ENCODE peak calls at places on chromosomes 2 and 18, in nine cellular contexts. J is heart left ventricle, D is tibial nerve, N is K562, H is body of pancreas, S is IMR-90, U is vagina, Z is stomach, O is A549. Q is an unnamed sample. For H3K4me1, the result is how much of the 10 kb centered on the place peaks cover.

GRCh38 chr2:207854484-207855386 is 85.0 kb upstream of the FZD5 start:
- DNase-seq in J (no peak), D (no peak), N (no peak), H (no peak), S (peak), U (no peak), Z (no peak), O (no peak), Q (no peak)

GRCh38 chr2:196660264-196660663 is 20.7 kb downstream of the CCDC150 start:
- DNase-seq in J (no peak), D (no peak), N (no peak), H (no peak), S (peak), U (no peak), Z (no peak), O (no peak), Q (no peak)

GRCh38 chr2:191050640-191050987 is 36.6 kb upstream of the STAT1 start:
- DNase-seq in J (no peak), D (no peak), N (no peak), H (no peak), S (peak), U (no peak), Z (no peak), O (peak), Q (no peak)

GRCh38 chr2:236712304-236712703 is 142.7 kb downstream of the ACKR3 start:
- DNase-seq in J (no peak), D (no peak), N (no peak), H (no peak), S (peak), U (no peak), Z (no peak), O (no peak), Q (no peak)

GRCh38 chr18:43393174-43393573 is 115.9 kb upstream of the SYT4 start:
- DNase-seq in J (no peak), D (no peak), N (no peak), H (no peak), S (no peak), U (no peak), Z (no peak), O (no peak), Q (no peak)

GRCh38 chr18:70956554-70956953 is 667.7 kb downstream of the SOCS6 start:
- DNase-seq in J (no peak), D (no peak), N (no peak), H (no peak), S (no peak), U (no peak), Z (no peak), O (no peak), Q (no peak)

GRCh38 chr2:136104977-136105376 is 13.0 kb downstream of the CXCR4 start:
- DNase-seq in J (no peak), D (no peak), N (no peak), H (no peak), S (no peak), U (no peak), Z (no peak), O (no peak), Q (no peak)

GRCh38 chr2:207239754-207240494 is 74.2 kb upstream of the KLF7 start:
- DNase-seq in J (no peak), D (no peak), N (no peak), H (no peak), S (peak), U (no peak), Z (no peak), O (no peak), Q (no peak)

GRCh38 chr18:449374-449773 is 51.1 kb downstream of the COLEC12 start:
- DNase-seq in J (no peak), D (no peak), N (no peak), H (peak), S (no peak), U (no peak), Z (peak), O (no peak), Q (no peak)

GRCh38 chr18:79506191-79507075 is 110.7 kb downstream of the NFATC1 start:
- DNase-seq in J (peak), D (peak), N (no peak), H (peak), S (no peak), U (no peak), Z (no peak), O (no peak), Q (peak)

GRCh38 chr2:40844353-40845277 is 392.7 kb upstream of the SLC8A1 start:
- DNase-seq in J (no peak), D (no peak), N (no peak), H (peak), S (no peak), U (no peak), Z (no peak), O (no peak), Q (no peak)

GRCh38 chr2:15010346-15010745 is 377.8 kb downstream of the LRATD1 start:
- DNase-seq in J (no peak), D (no peak), N (no peak), H (no peak), S (no peak), U (no peak), Z (no peak), O (no peak), Q (no peak)

GRCh38 chr2:181465686-181466375 is 8.6 kb downstream of the ITGA4 start:
- DNase-seq in J (no peak), D (no peak), N (no peak), H (no peak), S (peak), U (no peak), Z (no peak), O (no peak), Q (no peak)

GRCh38 chr18:28735731-28736130 is 558.8 kb upstream of the CDH2 start:
- DNase-seq in J (no peak), D (no peak), N (no peak), H (no peak), S (peak), U (no peak), Z (no peak), O (no peak), Q (no peak)

GRCh38 chr2:66436546-66436945 is 1.6 kb downstream of the MEIS1 start:
- DNase-seq in J (no peak), D (no peak), N (no peak), H (no peak), S (no peak), U (no peak), Z (no peak), O (no peak), Q (no peak)

GRCh38 chr18:9825571-9826073 is 60.2 kb upstream of the TXNDC2 start:
- DNase-seq in J (no peak), D (no peak), N (no peak), H (no peak), S (peak), U (no peak), Z (no peak), O (peak), Q (no peak)

GRCh38 chr2:182866095-182866460 is 359 bp downstream of the FRZB start:
- DNase-seq in J (no peak), D (peak), N (no peak), H (peak), S (no peak), U (no peak), Z (no peak), O (no peak), Q (no peak)

GRCh38 chr2:15670469-15670868 is 78.8 kb downstream of the DDX1 start:
- DNase-seq in J (no peak), D (no peak), N (no peak), H (no peak), S (no peak), U (no peak), Z (no peak), O (no peak), Q (no peak)

GRCh38 chr18:36183987-36184386 is 3.3 kb upstream of the MOCOS start:
- DNase-seq in J (no peak), D (no peak), N (no peak), H (no peak), S (no peak), U (no peak), Z (no peak), O (no peak), Q (no peak)

GRCh38 chr2:210663574-210663973 is 107.2 kb downstream of the CPS1 start:
- DNase-seq in J (no peak), D (no peak), N (peak), H (peak), S (peak), U (no peak), Z (no peak), O (no peak), Q (no peak)

GRCh38 chr18:9719421-9719981 is 11.4 kb downstream of the RAB31 start:
- DNase-seq in J (no peak), D (no peak), N (no peak), H (no peak), S (peak), U (no peak), Z (no peak), O (peak), Q (peak)

GRCh38 chr2:53859354-53860159 is at the start of gene GPR75:
- DNase-seq in J (peak), D (no peak), N (no peak), H (peak), S (peak), U (no peak), Z (peak), O (no peak), Q (peak)

GRCh38 chr2:225275443-225275842 is 124.1 kb upstream of the NYAP2 start:
- DNase-seq in J (no peak), D (no peak), N (no peak), H (no peak), S (no peak), U (no peak), Z (no peak), O (no peak), Q (no peak)

GRCh38 chr18:3466051-3466450 is 16.1 kb downstream of the TGIF1 start:
- DNase-seq in J (peak), D (no peak), N (no peak), H (no peak), S (peak), U (no peak), Z (no peak), O (no peak), Q (no peak)

GRCh38 chr2:218402491-218402901 is 2.8 kb downstream of the CTDSP1 start:
- DNase-seq in J (no peak), D (no peak), N (no peak), H (no peak), S (no peak), U (no peak), Z (no peak), O (no peak), Q (peak)

GRCh38 chr2:233108611-233109490 is 48.7 kb downstream of the INPP5D start:
- DNase-seq in J (no peak), D (no peak), N (no peak), H (no peak), S (no peak), U (no peak), Z (no peak), O (no peak), Q (no peak)

GRCh38 chr2:172307800-172308199 is 119.6 kb upstream of the ITGA6 start:
- DNase-seq in J (peak), D (no peak), N (no peak), H (peak), S (no peak), U (no peak), Z (peak), O (no peak), Q (no peak)

GRCh38 chr18:46946656-46947282 is 29.4 kb downstream of the KATNAL2 start:
- DNase-seq in J (peak), D (peak), N (peak), H (peak), S (peak), U (no peak), Z (peak), O (peak), Q (peak)

GRCh38 chr2:20771296-20771695 is 51.6 kb downstream of the LDAH start:
- DNase-seq in J (no peak), D (no peak), N (no peak), H (no peak), S (no peak), U (no peak), Z (no peak), O (no peak), Q (no peak)

GRCh38 chr18:62718268-62718800 is 3.0 kb downstream of the PHLPP1 start:
- DNase-seq in J (no peak), D (no peak), N (no peak), H (no peak), S (no peak), U (no peak), Z (no peak), O (no peak), Q (no peak)

GRCh38 chr2:231545105-231545902 is 15.1 kb upstream of the NMUR1 start:
- DNase-seq in J (peak), D (no peak), N (no peak), H (peak), S (peak), U (no peak), Z (peak), O (no peak), Q (peak)

GRCh38 chr2:98833172-98833916 is 102.4 kb upstream of the MGAT4A start:
- DNase-seq in J (peak), D (no peak), N (no peak), H (no peak), S (no peak), U (no peak), Z (no peak), O (no peak), Q (no peak)

GRCh38 chr2:163341426-163341825 is 394.4 kb downstream of the FIGN start:
- DNase-seq in J (no peak), D (no peak), N (no peak), H (no peak), S (peak), U (no peak), Z (no peak), O (no peak), Q (no peak)

GRCh38 chr2:160387558-160388262 is 105.9 kb downstream of the RBMS1 start:
- DNase-seq in J (peak), D (peak), N (no peak), H (peak), S (peak), U (no peak), Z (peak), O (no peak), Q (no peak)

GRCh38 chr2:8583400-8584173 is 98.3 kb upstream of the ID2 start:
- DNase-seq in J (peak), D (peak), N (peak), H (peak), S (peak), U (peak), Z (peak), O (no peak), Q (peak)

GRCh38 chr18:36275561-36275960 is 22.0 kb upstream of the FHOD3 start:
- DNase-seq in J (no peak), D (no peak), N (no peak), H (no peak), S (no peak), U (no peak), Z (no peak), O (no peak), Q (no peak)

GRCh38 chr2:138476186-138476585 is 25.4 kb upstream of the SPOPL start:
- DNase-seq in J (no peak), D (no peak), N (no peak), H (no peak), S (no peak), U (no peak), Z (no peak), O (no peak), Q (no peak)

GRCh38 chr2:44184106-44184505 is 15.4 kb downstream of the PPM1B start:
- DNase-seq in J (no peak), D (no peak), N (no peak), H (no peak), S (no peak), U (no peak), Z (no peak), O (no peak), Q (no peak)

GRCh38 chr2:152573168-152573567 is 144.1 kb downstream of the PRPF40A start:
- DNase-seq in J (no peak), D (no peak), N (peak), H (no peak), S (peak), U (no peak), Z (no peak), O (peak), Q (no peak)
- TF ChIP-seq POLR2A in J (no peak), D (no peak), N (no peak), H (no peak), S (no peak), U (no peak), Z (no peak), O (no peak), Q (no peak)

GRCh38 chr2:30255026-30255425 is 23.7 kb downstream of the LBH start:
- DNase-seq in J (no peak), D (no peak), N (no peak), H (no peak), S (no peak), U (no peak), Z (no peak), O (no peak), Q (no peak)
- H3K27ac ChIP-seq in J (peak), D (no peak), N (peak), H (peak), S (peak), U (peak), Z (no peak), O (peak), Q (no peak)

GRCh38 chr2:240564191-240564570 is 4.0 kb downstream of the DUSP28 start:
- DNase-seq in J (no peak), D (no peak), N (no peak), H (no peak), S (no peak), U (no peak), Z (no peak), O (no peak), Q (no peak)
- H3K4me1 ChIP-seq in J (under half), D (half or more), N (under half), H (half or more), S (under half), U (half or more), Z (half or more), O (under half), Q (under half)

GRCh38 chr18:12654971-12655370 is 2.9 kb downstream of the SPIRE1 start:
- DNase-seq in J (no peak), D (no peak), N (no peak), H (no peak), S (no peak), U (no peak), Z (no peak), O (no peak), Q (no peak)

GRCh38 chr18:12657849-12658829 is at the start of gene SPIRE1:
- DNase-seq in J (peak), D (peak), N (peak), H (peak), S (peak), U (no peak), Z (peak), O (peak), Q (peak)

GRCh38 chr18:12656671-12657047 is 1.2 kb downstream of the SPIRE1 start:
- DNase-seq in J (no peak), D (no peak), N (no peak), H (no peak), S (peak), U (no peak), Z (no peak), O (no peak), Q (no peak)

GRCh38 chr18:12657048-12657848 is 659 bp downstream of the SPIRE1 start:
- DNase-seq in J (peak), D (no peak), N (peak), H (peak), S (peak), U (no peak), Z (peak), O (peak), Q (peak)

DNA sequence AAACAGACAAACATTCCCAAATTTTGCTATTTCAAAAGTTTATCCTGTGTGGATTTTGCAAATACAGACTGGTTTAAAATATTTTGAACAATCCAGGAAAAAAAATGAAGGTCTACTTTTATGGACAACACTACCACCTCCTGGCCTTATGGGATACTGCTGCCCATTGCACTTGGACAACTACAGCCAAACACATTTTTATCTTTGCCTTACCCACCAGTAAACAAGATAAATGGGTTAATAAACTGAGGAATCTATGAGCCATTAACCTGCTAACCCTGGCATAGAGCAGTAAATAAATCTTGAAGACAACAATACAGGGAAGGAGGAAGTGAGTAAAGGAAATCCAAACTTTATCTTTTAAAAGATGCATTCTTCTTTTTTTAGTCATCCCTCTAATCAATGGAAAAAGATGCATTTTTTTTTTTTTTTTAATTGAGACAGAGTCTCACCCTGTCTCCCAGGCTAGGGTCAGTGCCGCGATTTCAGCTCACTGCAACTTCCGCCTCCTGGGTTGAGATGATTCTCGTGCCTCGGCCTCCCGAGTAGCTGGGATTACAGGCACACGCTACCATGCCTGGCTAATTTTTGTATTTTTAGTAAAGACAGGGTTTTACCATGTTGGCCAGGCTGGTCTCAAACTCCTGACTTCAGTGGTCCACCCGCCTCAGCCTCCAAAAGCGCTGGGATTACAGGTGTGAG is 2.1 kb upstream of the SPIRE1 start:
- DNase-seq in J (no peak), D (no peak), N (peak), H (peak), S (peak), U (no peak), Z (peak), O (peak), Q (no peak)
- TF ChIP-seq POLR2A in J (no peak), D (no peak), N (no peak), H (no peak), S (no peak), U (no peak), Z (no peak), O (no peak), Q (no peak)

GRCh38 chr2:109209941-109210340 is 80.9 kb downstream of the SH3RF3 start:
- DNase-seq in J (no peak), D (no peak), N (no peak), H (no peak), S (no peak), U (no peak), Z (no peak), O (no peak), Q (no peak)
- H3K27ac ChIP-seq in J (peak), D (no peak), N (no peak), H (peak), S (no peak), U (peak), Z (no peak), O (no peak), Q (no peak)

DNA sequence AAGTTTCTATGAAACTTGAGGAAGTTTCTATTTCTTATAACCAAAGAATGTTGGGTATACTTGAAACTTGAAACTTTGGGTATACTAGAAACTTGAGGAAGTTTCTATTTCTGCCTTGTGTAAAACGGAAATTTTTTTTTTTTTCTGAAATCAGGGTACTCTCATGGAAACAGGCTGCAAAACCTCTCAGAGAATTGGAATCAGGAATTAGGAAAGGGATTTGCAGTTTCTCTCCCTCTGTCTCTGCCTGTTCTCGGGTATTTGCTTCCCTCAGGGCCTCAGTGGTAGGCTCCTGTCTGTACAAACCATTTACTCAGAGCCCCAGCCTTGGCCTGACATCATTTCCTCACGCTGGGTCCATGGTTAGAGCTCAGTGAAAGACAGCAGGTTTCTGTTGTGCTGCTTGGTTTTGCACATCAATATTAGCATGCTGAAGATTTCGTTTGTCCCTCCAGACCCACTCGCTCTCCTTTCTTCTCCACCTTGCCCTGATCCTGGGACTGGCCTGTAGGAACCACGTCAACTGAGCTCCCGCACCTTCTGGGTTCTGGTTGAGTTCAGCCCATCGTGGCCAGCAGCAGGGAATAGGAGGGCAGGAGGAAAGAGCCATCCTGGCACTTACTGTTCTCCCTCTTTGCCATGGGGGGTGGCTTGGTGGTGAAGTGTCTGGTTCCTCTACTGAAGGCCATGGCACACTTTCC is 106.4 kb downstream of the POLR1A start:
- DNase-seq in J (no peak), D (no peak), N (no peak), H (no peak), S (peak), U (no peak), Z (no peak), O (no peak), Q (no peak)
- H3K4me1 ChIP-seq in J (under half), D (half or more), N (half or more), H (under half), S (under half), U (half or more), Z (under half), O (under half), Q (under half)